ENCODE peak calls at places on chromosomes 7 and 10, in six cellular contexts. M is body of pancreas, S is sciatic nerve, Q is NB4, D is mesothelial cell of epicardium, V is HFF-Myc. J is an unnamed sample.

GRCh38 chr10:26637521-26638275 is 59.8 kb upstream of the PDSS1 start:
- DNase-seq in M (no peak), S (no peak), Q (no peak), D (no peak), V (no peak), J (no peak)

GRCh38 chr7:46671108-46671769 is 750.2 kb upstream of the IGFBP3 start:
- DNase-seq in M (no peak), S (no peak), Q (no peak), D (no peak), V (no peak), J (no peak)

GRCh38 chr7:45390180-45390579 is 184.0 kb upstream of the ADCY1 start:
- DNase-seq in M (no peak), S (no peak), Q (no peak), D (no peak), V (no peak), J (no peak)

GRCh38 chr10:31143331-31143935 is 111.8 kb upstream of the ZNF438 start:
- DNase-seq in M (no peak), S (no peak), Q (no peak), D (no peak), V (no peak), J (peak)

GRCh38 chr10:103969436-103969835 is 2.5 kb downstream of the SLK start:
- DNase-seq in M (no peak), S (no peak), Q (peak), D (no peak), V (no peak), J (peak)

GRCh38 chr7:137670521-137671064 is 176.2 kb downstream of the DGKI start:
- DNase-seq in M (no peak), S (no peak), Q (peak), D (no peak), V (no peak), J (peak)

GRCh38 chr10:101066890-101067355 is 5.1 kb downstream of the KAZALD1 start:
- DNase-seq in M (peak), S (no peak), Q (no peak), D (no peak), V (no peak), J (no peak)

GRCh38 chr10:114550756-114551290 is 107.3 kb downstream of the ABLIM1 start:
- DNase-seq in M (no peak), S (no peak), Q (peak), D (no peak), V (no peak), J (peak)

GRCh38 chr10:132848951-132849545 is 63.1 kb upstream of the NKX6-2 start:
- DNase-seq in M (no peak), S (peak), Q (no peak), D (no peak), V (no peak), J (no peak)

GRCh38 chr7:101378808-101379207 is 16.1 kb downstream of the COL26A1 start:
- DNase-seq in M (no peak), S (no peak), Q (no peak), D (peak), V (no peak), J (peak)

GRCh38 chr10:126387931-126388911 is at the start of gene ADAM12:
- DNase-seq in M (peak), S (peak), Q (no peak), D (peak), V (no peak), J (peak)

GRCh38 chr10:71766717-71767419 is 6.5 kb downstream of the VSIR start:
- DNase-seq in M (peak), S (peak), Q (peak), D (no peak), V (peak), J (peak)

GRCh38 chr7:50781894-50782293 is 802 bp downstream of the GRB10 start:
- DNase-seq in M (no peak), S (no peak), Q (no peak), D (no peak), V (no peak), J (no peak)

GRCh38 chr10:3779146-3779707 is 5.8 kb downstream of the KLF6 start:
- DNase-seq in M (no peak), S (no peak), Q (no peak), D (no peak), V (no peak), J (peak)

GRCh38 chr10:122911889-122912484 is 1.6 kb downstream of the FAM24A start:
- DNase-seq in M (peak), S (no peak), Q (peak), D (peak), V (peak), J (peak)

GRCh38 chr10:7861509-7862120 is 43.3 kb downstream of the TAF3 start:
- DNase-seq in M (no peak), S (no peak), Q (no peak), D (no peak), V (no peak), J (peak)

GRCh38 chr7:69115788-69116187 is 482.5 kb upstream of the AUTS2 start:
- DNase-seq in M (no peak), S (no peak), Q (no peak), D (no peak), V (no peak), J (peak)

GRCh38 chr7:151894131-151895007 is 17.5 kb upstream of the PRKAG2 start:
- DNase-seq in M (no peak), S (no peak), Q (no peak), D (no peak), V (no peak), J (no peak)

GRCh38 chr10:7424315-7424714 is 13.5 kb upstream of the SFMBT2 start:
- DNase-seq in M (no peak), S (no peak), Q (no peak), D (no peak), V (no peak), J (no peak)

GRCh38 chr7:157552295-157552993 is 215.6 kb downstream of the DNAJB6 start:
- DNase-seq in M (no peak), S (peak), Q (no peak), D (no peak), V (no peak), J (no peak)

GRCh38 chr10:788796-789748 is 99.6 kb upstream of the DIP2C start:
- DNase-seq in M (peak), S (peak), Q (peak), D (no peak), V (no peak), J (peak)

GRCh38 chr10:513393-513792 is 176.1 kb downstream of the DIP2C start:
- DNase-seq in M (peak), S (no peak), Q (no peak), D (no peak), V (no peak), J (no peak)

GRCh38 chr7:142959202-142959601 is 3.0 kb downstream of the KEL start:
- DNase-seq in M (no peak), S (no peak), Q (no peak), D (no peak), V (no peak), J (no peak)

GRCh38 chr7:1843271-1843861 is 173.3 kb downstream of the ELFN1 start:
- DNase-seq in M (no peak), S (no peak), Q (peak), D (peak), V (peak), J (no peak)

GRCh38 chr10:71088054-71088453 is 124.3 kb upstream of the UNC5B start:
- DNase-seq in M (no peak), S (no peak), Q (no peak), D (no peak), V (no peak), J (peak)

GRCh38 chr10:104577171-104577570 is 63.9 kb upstream of the SORCS3 start:
- DNase-seq in M (no peak), S (no peak), Q (no peak), D (no peak), V (no peak), J (no peak)

GRCh38 chr7:134905375-134905774 is 80.9 kb upstream of the AGBL3 start:
- DNase-seq in M (peak), S (peak), Q (peak), D (no peak), V (peak), J (peak)

GRCh38 chr10:5628798-5629788 is 37.3 kb downstream of the ASB13 start:
- DNase-seq in M (no peak), S (no peak), Q (no peak), D (no peak), V (no peak), J (peak)

GRCh38 chr7:150962743-150963399 is 15.2 kb downstream of the KCNH2 start:
- DNase-seq in M (peak), S (no peak), Q (peak), D (no peak), V (no peak), J (peak)

GRCh38 chr7:93622036-93622714 is 47.7 kb upstream of the CALCR start:
- DNase-seq in M (no peak), S (no peak), Q (peak), D (no peak), V (peak), J (peak)

GRCh38 chr7:116708248-116708647 is 36.3 kb downstream of the MET start:
- DNase-seq in M (no peak), S (no peak), Q (no peak), D (no peak), V (no peak), J (no peak)